ENCODE peak calls at places on chromosomes 7 and 10, in six cellular contexts. One of them, this sample, is unnamed.

GRCh38 chr7:118232837-118233236 is 8.3 kb downstream of the ANKRD7 start:
- DNase-seq in activated T-cell treated with anti-CD3 and anti-CD28 coated beads for 1 hour: no peak
- DNase-seq in RWPE1: peak
- DNase-seq in cortex of kidney: no peak
- DNase-seq in T follicular helper cell: no peak
- DNase-seq in WTC11: no peak
- DNase-seq in this sample: no peak

GRCh38 chr10:46516660-46517416 is 39.6 kb downstream of the GPRIN2 start:
- DNase-seq in activated T-cell treated with anti-CD3 and anti-CD28 coated beads for 1 hour: no peak
- DNase-seq in RWPE1: peak
- DNase-seq in cortex of kidney: no peak
- DNase-seq in T follicular helper cell: no peak
- DNase-seq in WTC11: peak
- DNase-seq in this sample: no peak

GRCh38 chr7:5626456-5626855 is 155.0 kb downstream of the RNF216 start:
- DNase-seq in activated T-cell treated with anti-CD3 and anti-CD28 coated beads for 1 hour: no peak
- DNase-seq in RWPE1: no peak
- DNase-seq in cortex of kidney: no peak
- DNase-seq in T follicular helper cell: no peak
- DNase-seq in WTC11: no peak
- DNase-seq in this sample: no peak

GRCh38 chr7:67470256-67470751 is 473.7 kb downstream of the TYW1 start:
- DNase-seq in activated T-cell treated with anti-CD3 and anti-CD28 coated beads for 1 hour: no peak
- DNase-seq in RWPE1: no peak
- DNase-seq in cortex of kidney: no peak
- DNase-seq in T follicular helper cell: no peak
- DNase-seq in WTC11: no peak
- DNase-seq in this sample: peak

GRCh38 chr7:47266131-47266706 is 315.7 kb downstream of the TNS3 start:
- DNase-seq in activated T-cell treated with anti-CD3 and anti-CD28 coated beads for 1 hour: no peak
- DNase-seq in RWPE1: peak
- DNase-seq in cortex of kidney: no peak
- DNase-seq in T follicular helper cell: no peak
- DNase-seq in WTC11: peak
- DNase-seq in this sample: peak

GRCh38 chr7:157768198-157768597 is 431.4 kb downstream of the DNAJB6 start:
- DNase-seq in activated T-cell treated with anti-CD3 and anti-CD28 coated beads for 1 hour: no peak
- DNase-seq in RWPE1: no peak
- DNase-seq in cortex of kidney: no peak
- DNase-seq in T follicular helper cell: no peak
- DNase-seq in WTC11: no peak
- DNase-seq in this sample: no peak

GRCh38 chr10:119595715-119596515 is 849 bp downstream of the TIAL1 start:
- DNase-seq in activated T-cell treated with anti-CD3 and anti-CD28 coated beads for 1 hour: peak
- DNase-seq in RWPE1: peak
- DNase-seq in cortex of kidney: no peak
- DNase-seq in T follicular helper cell: peak
- DNase-seq in WTC11: peak
- DNase-seq in this sample: no peak

GRCh38 chr10:104895541-104895940 is 254.5 kb downstream of the SORCS3 start:
- DNase-seq in activated T-cell treated with anti-CD3 and anti-CD28 coated beads for 1 hour: no peak
- DNase-seq in RWPE1: no peak
- DNase-seq in cortex of kidney: no peak
- DNase-seq in T follicular helper cell: no peak
- DNase-seq in WTC11: no peak
- DNase-seq in this sample: no peak

GRCh38 chr10:9853405-9854010 is 1164.2 kb upstream of the CELF2 start:
- DNase-seq in activated T-cell treated with anti-CD3 and anti-CD28 coated beads for 1 hour: no peak
- DNase-seq in RWPE1: no peak
- DNase-seq in cortex of kidney: no peak
- DNase-seq in T follicular helper cell: no peak
- DNase-seq in WTC11: no peak
- DNase-seq in this sample: peak